ENCODE peak calls at places on chromosomes 6 and 20, in eight cellular contexts. R, L, T, Q, D, E, W and P are unnamed samples.
A peak's percentile ranks its signal among the peaks of the same experiment; 100 is the strongest.

GRCh38 chr20:3686867-3687321 is 5.1 kb upstream of the ADAM33 start:
- DNase-seq in E (no peak), T (no peak), L (no peak), W (no peak), Q (peak; percentile 86), D (peak; percentile 94), R (no peak), P (peak; percentile 91)

GRCh38 chr6:31004285-31004684 is 6.0 kb upstream of the MUC22 start:
- DNase-seq in W (no peak), Q (no peak), T (no peak), E (no peak), L (no peak), D (no peak), R (no peak), P (no peak)

GRCh38 chr20:15760217-15760567 is 813.1 kb downstream of the KIF16B start:
- DNase-seq in E (no peak), W (no peak), D (no peak), Q (no peak), R (no peak), L (no peak), T (no peak), P (no peak)

GRCh38 chr6:25525078-25525477 is 126.9 kb upstream of the SCGN start:
- DNase-seq in Q (no peak), L (no peak), W (no peak), E (no peak), D (no peak), R (no peak), T (no peak), P (no peak)

GRCh38 chr6:129567374-129567773 is 142.6 kb downstream of the ARHGAP18 start:
- DNase-seq in D (no peak), L (peak; percentile 20), W (peak; percentile 41), E (no peak), R (no peak), Q (no peak), T (no peak), P (no peak)

GRCh38 chr6:45930419-45931059 is 85.1 kb downstream of the CLIC5 start:
- DNase-seq in D (peak; percentile 79), L (peak; percentile 46), E (no peak), R (peak; percentile 59), Q (peak; percentile 73), W (peak; percentile 71), T (peak; percentile 58), P (peak; percentile 45)

GRCh38 chr6:157240059-157240959 is 83.0 kb downstream of the TMEM242 start:
- DNase-seq in E (no peak), T (no peak), Q (peak; percentile 64), D (peak; percentile 82), R (no peak), W (no peak), L (no peak), P (peak; percentile 45)

GRCh38 chr20:11718474-11719094 is 199.1 kb upstream of the BTBD3 start:
- DNase-seq in E (no peak), D (no peak), Q (no peak), L (no peak), T (no peak), R (no peak), W (no peak), P (no peak)

GRCh38 chr20:14009206-14009605 is 13.9 kb downstream of the MACROD2 start:
- DNase-seq in E (no peak), D (no peak), R (no peak), T (no peak), W (no peak), L (no peak), Q (no peak), P (no peak)

GRCh38 chr6:42831237-42831636 is 48.2 kb upstream of the RPL7L1 start:
- DNase-seq in E (no peak), R (no peak), T (no peak), L (no peak), Q (no peak), W (no peak), D (no peak), P (no peak)

GRCh38 chr6:34656378-34657036 is 40.1 kb downstream of the ILRUN start:
- DNase-seq in D (no peak), T (no peak), W (peak; percentile 18), R (peak; percentile 85), L (peak; percentile 31), E (no peak), Q (no peak), P (peak; percentile 70)

GRCh38 chr6:106087548-106088325 is 1.6 kb downstream of the PRDM1 start:
- DNase-seq in L (no peak), D (no peak), E (no peak), W (peak; percentile 61), R (no peak), T (no peak), Q (no peak), P (peak; percentile 78)

GRCh38 chr6:75204222-75204958 is 1.5 kb downstream of the COL12A1 start:
- DNase-seq in Q (peak; percentile 80), D (peak; percentile 86), L (peak; percentile 77), E (no peak), W (peak; percentile 51), R (peak; percentile 63), T (peak; percentile 61), P (peak; percentile 92)

GRCh38 chr20:32218156-32218900 is 10.6 kb downstream of the POFUT1 start:
- DNase-seq in T (no peak), W (no peak), Q (no peak), D (no peak), E (no peak), R (no peak), L (no peak), P (no peak)

GRCh38 chr6:53112404-53112803 is 36.2 kb downstream of the GCM1 start:
- DNase-seq in E (no peak), D (no peak), Q (no peak), L (no peak), R (peak; percentile 29), T (no peak), W (no peak), P (no peak)

GRCh38 chr6:161137320-161137719 is 136.5 kb downstream of the AGPAT4 start:
- DNase-seq in W (no peak), R (no peak), Q (no peak), E (no peak), L (no peak), T (no peak), D (peak; percentile 36), P (no peak)

GRCh38 chr6:2310042-2310441 is 64.6 kb upstream of the GMDS start:
- DNase-seq in W (no peak), D (no peak), L (no peak), T (no peak), Q (no peak), E (no peak), R (no peak), P (no peak)